ENCODE peak calls at places on chromosomes 3 and 15, in five cellular contexts. E, R, K, C and X are unnamed samples.

GRCh38 chr3:189305412-189305811 is 133.6 kb downstream of the TPRG1 start:
- DNase-seq in R (no peak), C (peak), K (no peak), E (peak), X (peak)

GRCh38 chr3:71103430-71103881 is 480.1 kb downstream of the FOXP1 start:
- DNase-seq in C (no peak), K (no peak), R (peak), E (peak), X (peak)

GRCh38 chr15:97791824-97792792 is 168.4 kb upstream of the ARRDC4 start:
- DNase-seq in K (no peak), C (no peak), R (no peak), E (no peak), X (no peak)

GRCh38 chr15:27527490-27528067 is 556.6 kb downstream of the GABRG3 start:
- DNase-seq in E (no peak), C (no peak), R (no peak), K (no peak), X (no peak)

GRCh38 chr3:97914390-97914789 is 57.8 kb downstream of the RIOX2 start:
- DNase-seq in R (peak), E (peak), K (no peak), C (no peak), X (peak)

GRCh38 chr15:61584410-61584809 is 355.3 kb upstream of the RORA start:
- DNase-seq in C (no peak), E (peak), R (no peak), K (no peak), X (peak)

GRCh38 chr3:196422976-196423781 is 9.0 kb downstream of the UBXN7 start:
- DNase-seq in R (peak), C (no peak), E (no peak), K (no peak), X (peak)

GRCh38 chr3:161253711-161254110 is 32.6 kb downstream of the NMD3 start:
- DNase-seq in R (no peak), E (no peak), C (no peak), K (no peak), X (no peak)

GRCh38 chr3:141240290-141241247 is 8.9 kb downstream of the PXYLP1 start:
- DNase-seq in R (peak), C (no peak), K (no peak), E (peak), X (peak)

GRCh38 chr3:5095879-5096278 is 26.2 kb upstream of the ARL8B start:
- DNase-seq in C (no peak), R (peak), K (no peak), E (peak), X (peak)

GRCh38 chr3:153246805-153247204 is 84.8 kb downstream of the RAP2B start:
- DNase-seq in C (no peak), K (no peak), R (peak), E (peak), X (peak)

GRCh38 chr15:38885477-38885952 is 320.9 kb upstream of the RASGRP1 start:
- DNase-seq in K (no peak), C (no peak), R (no peak), E (peak), X (peak)

GRCh38 chr3:4548356-4548755 is 55.2 kb downstream of the ITPR1 start:
- DNase-seq in C (no peak), K (no peak), R (no peak), E (no peak), X (no peak)

GRCh38 chr15:99105516-99106341 is 849 bp downstream of the SYNM start:
- DNase-seq in K (no peak), E (peak), R (peak), C (no peak), X (peak)

GRCh38 chr3:136277634-136278033 is 27.5 kb downstream of the PCCB start:
- DNase-seq in K (no peak), E (no peak), C (no peak), R (no peak), X (peak)

GRCh38 chr3:100400424-100400781 is 486 bp downstream of the TOMM70 start:
- DNase-seq in R (no peak), C (peak), E (peak), K (peak), X (peak)

GRCh38 chr3:37974121-37974927 is 16.3 kb upstream of the VILL start:
- DNase-seq in K (peak), E (peak), R (peak), C (peak), X (peak)

GRCh38 chr3:97510795-97511194 is 253.8 kb upstream of the ARL6 start:
- DNase-seq in K (no peak), E (no peak), C (no peak), R (no peak), X (no peak)

GRCh38 chr3:66836363-66837152 is 161.5 kb upstream of the KBTBD8 start:
- DNase-seq in E (peak), C (no peak), R (no peak), K (no peak), X (peak)

GRCh38 chr3:54202029-54202428 is 79.7 kb downstream of the CACNA2D3 start:
- DNase-seq in R (no peak), K (no peak), C (no peak), E (no peak), X (no peak)

GRCh38 chr3:133474251-133474801 is 74.5 kb downstream of the BFSP2 start:
- DNase-seq in R (peak), K (no peak), C (no peak), E (peak), X (no peak)

GRCh38 chr3:128550471-128551126 is 57.6 kb upstream of the GATA2 start:
- DNase-seq in K (no peak), C (no peak), E (no peak), R (no peak), X (no peak)

GRCh38 chr3:16728762-16729745 is 123.8 kb upstream of the DAZL start:
- DNase-seq in E (peak), R (peak), C (no peak), K (no peak), X (peak)

GRCh38 chr3:141389703-141390102 is 21.4 kb downstream of the ZBTB38 start:
- DNase-seq in E (peak), C (no peak), K (no peak), R (no peak), X (no peak)

GRCh38 chr15:39874890-39875549 is 45.0 kb downstream of the GPR176 start:
- DNase-seq in K (no peak), C (peak), E (peak), R (no peak), X (peak)

GRCh38 chr3:141950572-141951493 is 74.4 kb downstream of the ATP1B3 start:
- DNase-seq in E (no peak), C (no peak), R (no peak), K (no peak), X (no peak)

GRCh38 chr3:66152336-66152735 is 68.5 kb upstream of the SLC25A26 start:
- DNase-seq in E (no peak), K (no peak), C (no peak), R (no peak), X (no peak)

GRCh38 chr15:69713726-69714559 is 261.3 kb downstream of the RPLP1 start:
- DNase-seq in C (peak), R (no peak), K (peak), E (no peak), X (no peak)

GRCh38 chr3:141625506-141625905 is 112.6 kb upstream of the RNF7 start:
- DNase-seq in E (peak), R (no peak), K (no peak), C (no peak), X (peak)

GRCh38 chr3:168914662-168915061 is 748.9 kb downstream of the MECOM start:
- DNase-seq in E (peak), K (no peak), C (no peak), R (peak), X (no peak)